ENCODE peak calls at places on chromosomes 13 and 19, in four cellular contexts. One of them, this sample, is unnamed. For H3K79me2, the result is how much of the 10 kb centered on the place peaks cover.

GRCh38 chr13:106349080-106349841 is 186.2 kb downstream of the EFNB2 start:
- DNase-seq in GM23338: peak
- DNase-seq in PC-3: peak
- DNase-seq in MM.1S: no peak
- DNase-seq in this sample: no peak

GRCh38 chr19:39196860-39197562 is at the start of gene NCCRP1:
- DNase-seq in MM.1S: no peak
- DNase-seq in PC-3: no peak
- DNase-seq in GM23338: peak
- DNase-seq in this sample: no peak

GRCh38 chr13:95643471-95643813 is 1.1 kb downstream of the DZIP1 start:
- DNase-seq in PC-3: no peak
- DNase-seq in GM23338: peak
- DNase-seq in MM.1S: no peak
- DNase-seq in this sample: no peak

GRCh38 chr13:33052446-33052845 is 36.2 kb downstream of the KL start:
- DNase-seq in PC-3: no peak
- DNase-seq in GM23338: no peak
- DNase-seq in MM.1S: no peak
- DNase-seq in this sample: no peak

GRCh38 chr13:47908200-47908902 is 92.7 kb downstream of the SUCLA2 start:
- DNase-seq in PC-3: peak
- DNase-seq in MM.1S: no peak
- DNase-seq in GM23338: no peak
- DNase-seq in this sample: no peak

GRCh38 chr19:44900328-44901244 is 5.0 kb upstream of the APOE start:
- DNase-seq in GM23338: no peak
- DNase-seq in MM.1S: no peak
- DNase-seq in PC-3: no peak
- DNase-seq in this sample: no peak

GRCh38 chr13:51767100-51767499 is 36.9 kb downstream of the DHRS12 start:
- DNase-seq in MM.1S: no peak
- DNase-seq in GM23338: peak
- DNase-seq in PC-3: peak
- DNase-seq in this sample: no peak

GRCh38 chr13:76286178-76286577 is 600.0 kb downstream of the KCTD12 start:
- DNase-seq in GM23338: no peak
- DNase-seq in PC-3: peak
- DNase-seq in MM.1S: peak
- DNase-seq in this sample: no peak

GRCh38 chr13:99806671-99807070 is 164.9 kb downstream of the ZIC5 start:
- DNase-seq in GM23338: no peak
- DNase-seq in MM.1S: no peak
- DNase-seq in PC-3: no peak
- DNase-seq in this sample: no peak

GRCh38 chr19:11705474-11705873 is 33.3 kb downstream of the ZNF823 start:
- DNase-seq in GM23338: no peak
- DNase-seq in PC-3: no peak
- DNase-seq in MM.1S: no peak
- DNase-seq in this sample: no peak

GRCh38 chr13:104015646-104016396 is 949.6 kb upstream of the SLC10A2 start:
- DNase-seq in MM.1S: no peak
- DNase-seq in PC-3: no peak
- DNase-seq in GM23338: no peak
- DNase-seq in this sample: no peak

GRCh38 chr13:111079375-111079774 is 35.7 kb upstream of the ARHGEF7 start:
- DNase-seq in GM23338: no peak
- DNase-seq in PC-3: no peak
- DNase-seq in MM.1S: no peak
- DNase-seq in this sample: no peak

GRCh38 chr13:110387451-110388140 is 80.5 kb downstream of the COL4A2 start:
- DNase-seq in MM.1S: no peak
- DNase-seq in GM23338: peak
- DNase-seq in PC-3: no peak
- DNase-seq in this sample: no peak

GRCh38 chr19:33905473-33905936 is 108.8 kb downstream of the KCTD15 start:
- DNase-seq in PC-3: peak
- DNase-seq in GM23338: peak
- DNase-seq in MM.1S: no peak
- DNase-seq in this sample: no peak

GRCh38 chr19:49809987-49810389 is 3.1 kb downstream of the FUZ start:
- DNase-seq in GM23338: no peak
- DNase-seq in MM.1S: no peak
- DNase-seq in PC-3: no peak
- DNase-seq in this sample: no peak

GRCh38 chr13:76229281-76229680 is 593.2 kb downstream of the LMO7 start:
- DNase-seq in GM23338: no peak
- DNase-seq in MM.1S: no peak
- DNase-seq in PC-3: peak
- DNase-seq in this sample: no peak

GRCh38 chr13:76610819-76611415 is 275.3 kb downstream of the KCTD12 start:
- DNase-seq in GM23338: no peak
- DNase-seq in PC-3: no peak
- DNase-seq in MM.1S: no peak
- DNase-seq in this sample: no peak

GRCh38 chr19:44575116-44575700 is 38.2 kb upstream of the IGSF23 start:
- DNase-seq in PC-3: peak
- DNase-seq in MM.1S: no peak
- DNase-seq in GM23338: no peak
- DNase-seq in this sample: no peak

GRCh38 chr19:33204136-33204973 is 10.2 kb downstream of the LRP3 start:
- DNase-seq in GM23338: no peak
- DNase-seq in PC-3: no peak
- DNase-seq in MM.1S: no peak
- DNase-seq in this sample: no peak

GRCh38 chr19:43957891-43958290 is 6.9 kb downstream of the ZNF221 start:
- DNase-seq in GM23338: no peak
- DNase-seq in PC-3: no peak
- DNase-seq in MM.1S: no peak
- DNase-seq in this sample: no peak

GRCh38 chr19:44756089-44756562 is 7.6 kb downstream of the BCL3 start:
- DNase-seq in GM23338: no peak
- DNase-seq in PC-3: no peak
- DNase-seq in MM.1S: no peak
- DNase-seq in this sample: no peak

DNA sequence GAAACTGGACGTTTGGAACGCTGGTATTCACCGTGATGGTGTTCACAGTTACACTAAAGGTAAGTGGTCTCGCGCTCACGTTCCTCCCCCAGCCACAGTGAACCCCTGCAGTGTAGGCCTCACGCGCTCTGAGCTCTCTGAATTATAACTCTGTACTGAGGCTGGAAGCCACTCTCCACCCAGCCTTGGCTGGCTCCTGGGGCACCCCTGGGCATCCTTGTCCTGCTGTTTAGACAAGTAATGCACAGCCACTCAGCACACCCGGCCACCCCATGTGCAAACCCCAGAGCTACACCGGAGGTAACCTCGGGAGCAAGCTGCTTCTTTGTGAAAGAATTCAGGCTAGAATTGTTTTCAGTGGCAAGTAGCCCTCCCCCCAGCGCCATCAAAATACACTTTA is 97.3 kb upstream of the MCF2L start:
- DNase-seq in GM23338: no peak
- DNase-seq in MM.1S: no peak
- DNase-seq in PC-3: no peak
- DNase-seq in this sample: no peak
- H3K4me3 ChIP-seq in GM23338: no peak
- H3K4me3 ChIP-seq in MM.1S: no peak
- H3K4me3 ChIP-seq in PC-3: no peak
- H3K4me3 ChIP-seq in this sample: no peak

GRCh38 chr19:16444273-16444597 is 27.5 kb downstream of the EPS15L1 start:
- DNase-seq in MM.1S: no peak
- DNase-seq in GM23338: no peak
- DNase-seq in PC-3: no peak
- DNase-seq in this sample: peak

GRCh38 chr19:16446108-16447014 is 25.4 kb downstream of the EPS15L1 start:
- DNase-seq in PC-3: no peak
- DNase-seq in MM.1S: no peak
- DNase-seq in GM23338: no peak
- DNase-seq in this sample: peak

GRCh38 chr19:16445238-16446107 is 26.3 kb downstream of the EPS15L1 start:
- DNase-seq in MM.1S: peak
- DNase-seq in GM23338: no peak
- DNase-seq in PC-3: peak
- DNase-seq in this sample: peak

GRCh38 chr19:16449330-16449961 is 22.3 kb downstream of the EPS15L1 start:
- DNase-seq in MM.1S: peak
- DNase-seq in GM23338: no peak
- DNase-seq in PC-3: peak
- DNase-seq in this sample: peak

GRCh38 chr19:16447015-16447384 is 24.8 kb downstream of the EPS15L1 start:
- DNase-seq in MM.1S: no peak
- DNase-seq in PC-3: no peak
- DNase-seq in GM23338: no peak
- DNase-seq in this sample: peak
- H3K79me2 ChIP-seq in MM.1S: half or more
- H3K79me2 ChIP-seq in PC-3: half or more
- H3K79me2 ChIP-seq in GM23338: half or more
- H3K79me2 ChIP-seq in this sample: half or more

GRCh38 chr13:24900507-24900906 is 136.5 kb downstream of the RNF17 start:
- DNase-seq in MM.1S: no peak
- DNase-seq in GM23338: no peak
- DNase-seq in PC-3: no peak
- DNase-seq in this sample: peak
- TF ChIP-seq EZH2phosphoT487 in MM.1S: no peak
- TF ChIP-seq EZH2phosphoT487 in GM23338: no peak
- TF ChIP-seq EZH2phosphoT487 in PC-3: no peak
- TF ChIP-seq EZH2phosphoT487 in this sample: no peak

GRCh38 chr19:21603431-21604153 is 98.2 kb downstream of the ZNF429 start:
- DNase-seq in MM.1S: no peak
- DNase-seq in PC-3: no peak
- DNase-seq in GM23338: peak
- DNase-seq in this sample: no peak
- H3K4me3 ChIP-seq in MM.1S: no peak
- H3K4me3 ChIP-seq in PC-3: peak
- H3K4me3 ChIP-seq in GM23338: peak
- H3K4me3 ChIP-seq in this sample: peak

DNA sequence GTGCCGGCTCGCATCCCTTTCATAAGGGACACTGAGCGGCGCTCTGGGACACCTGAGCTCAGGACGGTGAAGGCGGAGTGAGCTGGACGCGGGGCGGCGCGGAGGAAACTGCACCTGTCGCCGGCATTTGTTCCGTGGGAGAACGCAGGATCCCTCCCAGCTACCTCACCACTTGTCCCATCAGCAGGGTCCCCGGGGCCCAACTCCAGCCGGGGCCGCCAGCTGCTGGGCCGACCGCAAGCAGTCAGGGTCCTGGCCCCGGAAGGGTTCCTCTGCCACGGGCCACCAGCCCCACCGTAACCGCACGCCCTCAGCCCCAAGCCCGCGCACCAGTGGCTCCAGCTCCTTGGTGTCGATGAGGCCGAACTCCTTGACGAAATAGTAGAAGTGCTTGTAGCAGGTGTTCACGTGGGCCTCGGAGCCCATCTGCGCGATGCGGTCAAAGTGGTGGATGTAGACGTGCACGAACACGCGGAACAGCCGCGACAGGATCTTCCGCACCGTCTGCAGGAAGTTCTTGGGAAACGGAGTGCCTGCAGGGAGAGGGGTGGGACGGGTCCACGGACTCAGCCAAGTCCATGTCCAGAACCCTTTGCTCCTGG is 19.5 kb downstream of the MOB3A start:
- DNase-seq in PC-3: no peak
- DNase-seq in GM23338: no peak
- DNase-seq in MM.1S: no peak
- DNase-seq in this sample: no peak
- H3K79me2 ChIP-seq in PC-3: under half
- H3K79me2 ChIP-seq in GM23338: under half
- H3K79me2 ChIP-seq in MM.1S: half or more
- H3K79me2 ChIP-seq in this sample: half or more

DNA sequence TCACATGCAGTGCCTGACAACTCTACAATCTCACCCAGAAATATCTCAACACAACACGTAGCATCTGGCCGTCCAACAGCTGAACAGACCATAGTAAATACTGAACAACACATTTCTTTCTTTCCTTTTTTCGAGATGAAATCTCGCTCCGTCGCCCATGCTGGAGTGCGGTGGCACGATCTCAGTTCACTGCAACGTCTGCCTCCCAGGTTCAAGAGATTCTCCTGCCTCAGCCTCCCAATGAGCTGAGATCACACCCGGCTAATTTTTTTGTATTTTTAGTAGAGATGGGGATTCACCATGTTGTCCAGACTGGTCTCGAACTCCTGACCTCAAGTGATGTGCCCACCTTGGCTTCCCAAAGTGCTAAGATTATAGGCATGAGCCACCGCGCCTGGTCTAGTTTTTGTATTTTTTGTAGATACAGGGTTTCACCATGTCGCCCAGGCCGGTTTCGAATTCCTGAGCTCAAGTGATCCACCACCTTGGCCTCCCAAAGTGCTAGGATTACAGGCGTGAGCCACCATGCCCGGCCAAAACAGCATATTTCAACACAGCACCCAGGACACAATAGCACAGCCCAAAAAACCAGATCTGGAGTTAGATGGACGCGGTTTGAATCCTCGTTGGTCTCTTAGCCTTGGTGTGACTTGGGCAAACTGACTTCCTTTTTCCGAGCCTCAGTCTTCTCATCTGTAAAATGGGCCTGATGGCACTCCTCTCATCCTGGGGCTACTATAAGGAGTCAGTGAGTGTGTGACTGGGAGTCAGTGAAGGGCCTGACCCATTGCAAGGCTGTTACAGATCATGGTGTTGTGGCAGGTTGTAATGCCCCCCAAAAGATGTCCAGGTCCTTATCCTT is 22.6 kb downstream of the CYP2A6 start:
- DNase-seq in MM.1S: no peak
- DNase-seq in GM23338: no peak
- DNase-seq in PC-3: no peak
- DNase-seq in this sample: no peak
- TF ChIP-seq EZH2phosphoT487 in MM.1S: no peak
- TF ChIP-seq EZH2phosphoT487 in GM23338: no peak
- TF ChIP-seq EZH2phosphoT487 in PC-3: no peak
- TF ChIP-seq EZH2phosphoT487 in this sample: no peak

GRCh38 chr19:4638330-4638729 is 986 bp upstream of the TNFAIP8L1 start:
- DNase-seq in MM.1S: no peak
- DNase-seq in PC-3: no peak
- DNase-seq in GM23338: no peak
- DNase-seq in this sample: no peak
- H3K4me3 ChIP-seq in MM.1S: no peak
- H3K4me3 ChIP-seq in PC-3: no peak
- H3K4me3 ChIP-seq in GM23338: no peak
- H3K4me3 ChIP-seq in this sample: peak

GRCh38 chr13:40995997-40996396 is 23.1 kb downstream of the ELF1 start:
- DNase-seq in MM.1S: no peak
- DNase-seq in PC-3: no peak
- DNase-seq in GM23338: no peak
- DNase-seq in this sample: no peak
- H3K79me2 ChIP-seq in MM.1S: half or more
- H3K79me2 ChIP-seq in PC-3: half or more
- H3K79me2 ChIP-seq in GM23338: under half
- H3K79me2 ChIP-seq in this sample: half or more

This sample was measured in OCI-LY7.